ENCODE peak calls at places on chromosome 1, in nine cellular contexts. I is fibroblast of mammary gland, N is nephron progenitor cell, L is OCI-LY7, E is mucosa of descending colon, S is cardiac muscle cell, F is WERI-Rb-1, A is HFF-Myc, O is AG09319. T is an unnamed sample.
A peak's percentile ranks its signal among the peaks of the same experiment; 100 is the strongest.

GRCh38 chr1:30751830-30752650 is 5.5 kb downstream of the LAPTM5 start:
- DNase-seq in I (no peak), N (no peak), L (no peak), E (no peak), S (no peak), F (no peak), A (no peak), O (no peak), T (no peak)

GRCh38 chr1:208420696-208421095 is 176.5 kb upstream of the PLXNA2 start:
- DNase-seq in I (no peak), N (no peak), L (no peak), E (no peak), S (peak; percentile 38), F (no peak), A (no peak), O (no peak), T (no peak)

GRCh38 chr1:7890853-7891252 is 38.0 kb upstream of the UTS2 start:
- DNase-seq in I (no peak), N (no peak), L (no peak), E (no peak), S (no peak), F (no peak), A (no peak), O (no peak), T (no peak)

GRCh38 chr1:7103322-7104052 is 318.2 kb downstream of the CAMTA1 start:
- DNase-seq in I (no peak), N (no peak), L (no peak), E (no peak), S (no peak), F (no peak), A (no peak), O (no peak), T (no peak)

GRCh38 chr1:54275349-54275748 is 75.4 kb downstream of the MRPL37 start:
- DNase-seq in I (peak; percentile 72), N (no peak), L (no peak), E (no peak), S (no peak), F (no peak), A (no peak), O (peak; percentile 31), T (no peak)

GRCh38 chr1:62131093-62131725 is 63.4 kb upstream of the L1TD1 start:
- DNase-seq in I (peak; percentile 69), N (peak; percentile 50), L (peak; percentile 59), E (peak; percentile 54), S (peak; percentile 75), F (peak; percentile 55), A (peak; percentile 33), O (peak; percentile 24), T (no peak)

GRCh38 chr1:94864821-94865220 is 44.7 kb downstream of the SLC44A3 start:
- DNase-seq in I (peak; percentile 40), N (peak; percentile 35), L (no peak), E (no peak), S (peak; percentile 36), F (no peak), A (no peak), O (no peak), T (no peak)

GRCh38 chr1:47725000-47725731 is 272.0 kb downstream of the TRABD2B start:
- DNase-seq in I (no peak), N (peak; percentile 77), L (no peak), E (peak; percentile 27), S (peak; percentile 71), F (no peak), A (no peak), O (no peak), T (no peak)

GRCh38 chr1:167532375-167532774 is 14.0 kb upstream of the CD247 start:
- DNase-seq in I (no peak), N (no peak), L (no peak), E (no peak), S (no peak), F (no peak), A (no peak), O (no peak), T (no peak)

GRCh38 chr1:64597151-64597550 is 127.2 kb downstream of the CACHD1 start:
- DNase-seq in I (no peak), N (peak; percentile 9), L (no peak), E (no peak), S (no peak), F (no peak), A (no peak), O (no peak), T (no peak)

GRCh38 chr1:201137579-201138310 is 10.8 kb upstream of the ASCL5 start:
- DNase-seq in I (peak; percentile 88), N (no peak), L (no peak), E (peak; percentile 29), S (no peak), F (no peak), A (peak; percentile 54), O (peak; percentile 52), T (peak; percentile 81)

GRCh38 chr1:100969336-100969735 is 56.2 kb downstream of the DPH5 start:
- DNase-seq in I (no peak), N (no peak), L (no peak), E (no peak), S (no peak), F (no peak), A (no peak), O (no peak), T (no peak)

GRCh38 chr1:6935379-6936307 is 150.4 kb downstream of the CAMTA1 start:
- DNase-seq in I (no peak), N (no peak), L (no peak), E (no peak), S (no peak), F (no peak), A (no peak), O (no peak), T (no peak)

GRCh38 chr1:150017206-150017750 is 6.8 kb upstream of the OTUD7B start:
- DNase-seq in I (no peak), N (no peak), L (no peak), E (peak; percentile 58), S (no peak), F (peak; percentile 69), A (no peak), O (no peak), T (no peak)

GRCh38 chr1:116345830-116346229 is 27.2 kb upstream of the ATP1A1 start:
- DNase-seq in I (no peak), N (no peak), L (peak; percentile 43), E (no peak), S (no peak), F (peak; percentile 14), A (no peak), O (no peak), T (no peak)

GRCh38 chr1:41483960-41484844 is at the start of gene EDN2:
- DNase-seq in I (no peak), N (no peak), L (no peak), E (peak; percentile 87), S (peak; percentile 54), F (peak; percentile 66), A (no peak), O (no peak), T (no peak)
- TF ChIP-seq CTCF in I (no peak), N (peak; percentile 20), L (no peak), E (peak; percentile 23), S (peak; percentile 25), F (peak; percentile 60), A (no peak), O (no peak), T (peak; percentile 24)

DNA sequence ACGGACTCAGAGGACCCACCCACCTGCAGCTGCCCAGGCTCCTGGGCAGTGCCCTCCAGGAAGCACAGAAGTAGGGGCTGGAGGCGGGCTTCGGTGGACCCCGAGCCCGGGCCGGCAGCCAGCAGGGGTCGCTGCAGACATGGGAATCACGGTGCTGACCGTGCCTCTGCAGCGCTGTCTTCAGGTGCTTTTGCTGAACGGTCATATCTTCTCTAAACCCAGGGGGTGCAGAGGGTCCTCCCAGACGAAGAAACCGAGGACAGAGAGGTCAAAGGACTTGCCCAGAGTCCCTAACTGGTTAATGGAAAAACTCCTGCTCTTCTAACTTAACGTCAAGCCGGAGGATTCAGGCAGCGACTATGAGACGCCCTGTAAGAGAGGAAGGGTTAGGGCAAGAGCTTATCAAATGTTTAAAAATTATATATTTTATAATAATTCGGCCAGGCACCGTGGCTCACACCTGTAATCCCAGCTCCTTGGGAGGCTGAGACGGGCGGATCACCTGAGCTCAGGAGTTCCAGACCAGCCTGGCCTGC is 21.5 kb upstream of the LEFTY2 start:
- DNase-seq in I (peak; percentile 20), N (peak; percentile 84), L (peak; percentile 78), E (peak; percentile 86), S (peak; percentile 78), F (peak; percentile 54), A (no peak), O (no peak), T (no peak)
- TF ChIP-seq CTCF in I (peak; percentile 58), N (peak; percentile 83), L (peak; percentile 99), E (peak; percentile 64), S (peak; percentile 76), F (peak; percentile 82), A (peak; percentile 78), O (peak; percentile 47), T (peak; percentile 53)

GRCh38 chr1:224641030-224641429 is 24.9 kb downstream of the CNIH3 start:
- DNase-seq in I (no peak), N (no peak), L (peak; percentile 20), E (peak; percentile 48), S (no peak), F (peak; percentile 75), A (no peak), O (no peak), T (no peak)
- TF ChIP-seq CTCF in I (no peak), N (no peak), L (peak; percentile 49), E (no peak), S (no peak), F (peak; percentile 62), A (no peak), O (no peak), T (no peak)

GRCh38 chr1:232570007-232570406 is 59.9 kb downstream of the SIPA1L2 start:
- DNase-seq in I (no peak), N (no peak), L (no peak), E (no peak), S (no peak), F (no peak), A (no peak), O (peak; percentile 20), T (no peak)

GRCh38 chr1:232566093-232566492 is 63.8 kb downstream of the SIPA1L2 start:
- DNase-seq in I (no peak), N (no peak), L (no peak), E (no peak), S (no peak), F (no peak), A (no peak), O (no peak), T (no peak)

GRCh38 chr1:232571523-232571922 is 58.4 kb downstream of the SIPA1L2 start:
- DNase-seq in I (peak; percentile 71), N (no peak), L (peak; percentile 79), E (no peak), S (no peak), F (no peak), A (no peak), O (no peak), T (no peak)

GRCh38 chr1:232568906-232569305 is 61.0 kb downstream of the SIPA1L2 start:
- DNase-seq in I (no peak), N (no peak), L (no peak), E (no peak), S (no peak), F (no peak), A (no peak), O (no peak), T (no peak)

DNA sequence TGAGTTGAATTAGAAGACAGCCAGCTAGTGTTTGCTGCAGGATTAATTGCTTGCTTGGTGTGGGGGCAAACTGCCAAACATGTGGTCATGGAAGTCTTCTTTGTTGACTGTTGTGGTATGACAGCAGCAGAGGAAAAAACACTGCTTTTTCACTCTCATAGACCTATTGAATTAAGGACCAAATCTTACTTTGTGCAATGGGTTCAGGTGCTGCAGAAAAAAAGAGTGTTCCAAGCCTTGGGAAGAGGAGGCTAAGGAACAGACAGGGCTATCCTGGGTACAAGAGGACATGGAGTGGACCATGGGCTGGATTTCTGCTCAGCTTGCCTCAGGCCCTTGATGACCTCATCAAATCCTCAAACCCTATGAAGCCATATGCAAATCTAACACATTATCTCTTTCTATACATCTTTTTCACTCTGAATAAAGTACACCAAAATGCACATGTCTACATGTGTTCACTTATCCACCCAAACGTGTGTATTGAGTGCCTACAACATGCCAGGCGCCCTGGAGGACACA is 61.5 kb downstream of the SIPA1L2 start:
- DNase-seq in I (no peak), N (no peak), L (no peak), E (no peak), S (no peak), F (no peak), A (no peak), O (no peak), T (no peak)
- TF ChIP-seq CTCF in I (no peak), N (no peak), L (no peak), E (no peak), S (no peak), F (no peak), A (no peak), O (no peak), T (no peak)

T was measured in AG04449.